ENCODE peak calls at places on chromosomes 4 and X, in four cellular contexts. One of them, this sample, is unnamed.

GRCh38 chr4:87865960-87866598 is 33.3 kb downstream of the MEPE start:
- DNase-seq in HepG2: peak; percentile 98
- DNase-seq in K562: no peak
- DNase-seq in GM12878: no peak
- DNase-seq in this sample: no peak

GRCh38 chr4:112523764-112524505 is 8.0 kb upstream of the NEUROG2 start:
- DNase-seq in HepG2: peak; percentile 66
- DNase-seq in K562: peak; percentile 73
- DNase-seq in GM12878: no peak
- DNase-seq in this sample: no peak

GRCh38 chr4:6118201-6118600 is 82.1 kb downstream of the JAKMIP1 start:
- DNase-seq in HepG2: no peak
- DNase-seq in K562: no peak
- DNase-seq in GM12878: no peak
- DNase-seq in this sample: no peak

GRCh38 chr4:78923459-78924312 is 15.6 kb downstream of the PAQR3 start:
- DNase-seq in HepG2: peak; percentile 25
- DNase-seq in K562: no peak
- DNase-seq in GM12878: no peak
- DNase-seq in this sample: peak; percentile 8

GRCh38 chr4:176902710-176903323 is 110.1 kb upstream of the VEGFC start:
- DNase-seq in HepG2: no peak
- DNase-seq in K562: no peak
- DNase-seq in GM12878: peak; percentile 53
- DNase-seq in this sample: peak; percentile 57

GRCh38 chrX:3176439-3176820 is 135.2 kb downstream of the ARSF start:
- DNase-seq in HepG2: no peak
- DNase-seq in K562: no peak
- DNase-seq in GM12878: no peak
- DNase-seq in this sample: no peak

GRCh38 chr4:94406668-94407437 is 44.9 kb upstream of the PDLIM5 start:
- DNase-seq in HepG2: peak; percentile 73
- DNase-seq in K562: peak; percentile 41
- DNase-seq in GM12878: peak; percentile 25
- DNase-seq in this sample: peak; percentile 86

GRCh38 chr4:124097447-124097846 is 615.1 kb downstream of the ANKRD50 start:
- DNase-seq in HepG2: peak; percentile 1
- DNase-seq in K562: no peak
- DNase-seq in GM12878: no peak
- DNase-seq in this sample: peak; percentile 5

GRCh38 chrX:50594788-50595187 is 124.2 kb upstream of the DGKK start:
- DNase-seq in HepG2: no peak
- DNase-seq in K562: no peak
- DNase-seq in GM12878: no peak
- DNase-seq in this sample: peak; percentile 74

GRCh38 chr4:87559090-87559837 is 30.1 kb upstream of the SPARCL1 start:
- DNase-seq in HepG2: no peak
- DNase-seq in K562: no peak
- DNase-seq in GM12878: peak; percentile 50
- DNase-seq in this sample: no peak

GRCh38 chr4:62460329-62460728 is 1260.2 kb downstream of the ADGRL3 start:
- DNase-seq in HepG2: no peak
- DNase-seq in K562: no peak
- DNase-seq in GM12878: no peak
- DNase-seq in this sample: no peak

GRCh38 chrX:13857804-13858203 is 40.9 kb upstream of the GPM6B start:
- DNase-seq in HepG2: no peak
- DNase-seq in K562: no peak
- DNase-seq in GM12878: no peak
- DNase-seq in this sample: no peak
- H2AFZ ChIP-seq in HepG2: no peak overlapping the region
- H2AFZ ChIP-seq in K562: no peak overlapping the region
- H2AFZ ChIP-seq in GM12878: no peak overlapping the region
- H2AFZ ChIP-seq in this sample: no peak overlapping the region

GRCh38 chr4:15651682-15652081 is 3.5 kb downstream of the FBXL5 start:
- DNase-seq in HepG2: no peak
- DNase-seq in K562: no peak
- DNase-seq in GM12878: no peak
- DNase-seq in this sample: no peak

GRCh38 chr4:15653430-15653829 is 1.7 kb downstream of the FBXL5 start:
- DNase-seq in HepG2: no peak
- DNase-seq in K562: no peak
- DNase-seq in GM12878: no peak
- DNase-seq in this sample: no peak

GRCh38 chr4:15652191-15652590 is 3.0 kb downstream of the FBXL5 start:
- DNase-seq in HepG2: no peak
- DNase-seq in K562: no peak
- DNase-seq in GM12878: no peak
- DNase-seq in this sample: peak; percentile 14

GRCh38 chr4:15649914-15650545 is 5.1 kb downstream of the FBXL5 start:
- DNase-seq in HepG2: peak; percentile 59
- DNase-seq in K562: peak; percentile 50
- DNase-seq in GM12878: peak; percentile 45
- DNase-seq in this sample: peak; percentile 44

DNA sequence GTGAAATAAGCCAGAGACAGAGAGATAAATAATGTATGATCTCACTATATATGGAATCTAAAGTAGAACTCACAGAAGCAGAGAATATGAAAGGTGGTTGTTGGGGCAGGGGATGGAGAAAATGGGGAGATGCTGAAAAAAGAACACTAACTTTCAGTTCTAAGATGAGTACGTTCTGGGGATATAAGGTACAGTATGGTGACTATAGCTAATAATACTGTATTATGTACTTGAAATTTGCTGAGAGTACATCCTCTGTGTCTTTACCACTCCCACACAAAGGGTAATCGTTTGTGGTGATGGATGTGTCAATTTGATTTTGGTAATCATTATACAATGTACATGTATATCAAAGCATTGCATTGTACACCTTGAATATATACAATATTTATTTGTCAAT is 6.6 kb downstream of the FBXL5 start:
- DNase-seq in HepG2: no peak
- DNase-seq in K562: no peak
- DNase-seq in GM12878: no peak
- DNase-seq in this sample: no peak
- TF ChIP-seq MYC in HepG2: no peak
- TF ChIP-seq MYC in K562: no peak
- TF ChIP-seq MYC in GM12878: no peak
- TF ChIP-seq MYC in this sample: no peak

GRCh38 chr4:33725861-33726260 is 2518.5 kb downstream of the ARAP2 start:
- DNase-seq in HepG2: no peak
- DNase-seq in K562: no peak
- DNase-seq in GM12878: no peak
- DNase-seq in this sample: no peak
- H3K9ac ChIP-seq in HepG2: no peak overlapping the region
- H3K9ac ChIP-seq in K562: no peak overlapping the region
- H3K9ac ChIP-seq in GM12878: no peak overlapping the region
- H3K9ac ChIP-seq in this sample: no peak overlapping the region

DNA sequence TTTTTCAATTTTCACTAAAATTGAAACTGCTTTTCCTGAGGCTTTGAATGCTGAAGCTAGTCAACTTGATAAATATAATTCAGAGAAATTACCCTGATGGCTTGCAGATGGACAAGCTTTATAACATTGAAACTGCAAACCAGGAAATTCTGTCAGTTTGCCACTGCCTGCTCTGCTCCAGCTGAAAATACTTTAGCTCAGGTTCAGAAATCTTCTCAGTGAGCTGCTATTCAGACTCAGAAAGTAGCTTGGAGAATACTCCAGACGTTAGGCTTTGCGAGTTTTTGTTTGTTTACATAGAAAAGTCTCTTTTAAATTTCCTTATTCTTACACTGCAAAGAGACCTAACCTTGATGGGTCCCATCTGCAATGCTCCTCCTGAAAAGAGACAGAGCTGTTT is 1574.7 kb downstream of the STIM2 start:
- DNase-seq in HepG2: no peak
- DNase-seq in K562: no peak
- DNase-seq in GM12878: no peak
- DNase-seq in this sample: no peak
- H2AFZ ChIP-seq in HepG2: no peak overlapping the region
- H2AFZ ChIP-seq in K562: no peak overlapping the region
- H2AFZ ChIP-seq in GM12878: no peak overlapping the region
- H2AFZ ChIP-seq in this sample: no peak overlapping the region

GRCh38 chr4:18571252-18571885 is 549.8 kb upstream of the LCORL start:
- DNase-seq in HepG2: peak; percentile 38
- DNase-seq in K562: no peak
- DNase-seq in GM12878: no peak
- DNase-seq in this sample: peak; percentile 55
- TF ChIP-seq MYC in HepG2: no peak
- TF ChIP-seq MYC in K562: no peak
- TF ChIP-seq MYC in GM12878: no peak
- TF ChIP-seq MYC in this sample: no peak

DNA sequence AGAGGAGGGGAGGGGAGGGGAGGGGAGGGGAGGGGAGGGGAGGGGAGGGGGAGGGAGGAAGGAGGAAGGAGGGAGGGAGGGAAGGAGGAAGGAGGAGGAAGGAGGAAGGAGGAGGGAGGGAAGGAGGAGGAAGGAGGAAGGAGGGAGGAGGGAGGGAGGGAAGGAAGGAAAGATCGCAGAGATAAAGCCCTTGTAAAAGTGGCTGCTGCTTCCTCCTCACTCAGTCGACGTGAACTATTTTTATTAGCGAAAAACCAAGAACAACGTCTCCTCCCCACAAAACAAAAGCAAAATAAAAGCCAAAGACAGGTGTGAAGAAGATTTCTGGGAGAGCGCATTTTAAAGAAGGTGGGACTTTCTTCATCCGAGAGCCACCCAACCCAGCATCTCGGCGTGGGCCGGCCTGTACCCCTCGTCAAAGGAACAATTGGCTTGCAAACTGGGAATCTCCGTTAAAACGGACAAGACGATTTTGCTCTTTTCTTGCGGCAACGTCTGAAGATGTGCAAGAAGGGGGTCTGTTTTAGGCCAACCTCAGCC is 40.7 kb upstream of the ASMTL start:
- DNase-seq in HepG2: no peak
- DNase-seq in K562: no peak
- DNase-seq in GM12878: no peak
- DNase-seq in this sample: no peak
- H3K9ac ChIP-seq in HepG2: no peak overlapping the region
- H3K9ac ChIP-seq in K562: no peak overlapping the region
- H3K9ac ChIP-seq in GM12878: peak overlapping the region; percentile 83
- H3K9ac ChIP-seq in this sample: no peak overlapping the region

GRCh38 chr4:187565416-187565815 is 430.2 kb upstream of the ZFP42 start:
- DNase-seq in HepG2: no peak
- DNase-seq in K562: no peak
- DNase-seq in GM12878: no peak
- DNase-seq in this sample: no peak
- H2AFZ ChIP-seq in HepG2: no peak overlapping the region
- H2AFZ ChIP-seq in K562: no peak overlapping the region
- H2AFZ ChIP-seq in GM12878: no peak overlapping the region
- H2AFZ ChIP-seq in this sample: no peak overlapping the region

This sample was measured in endothelial cell of umbilical vein.